ENCODE peak calls at places on chromosome 19, in four cellular contexts. K, T, H and Y are unnamed samples.

GRCh38 chr19:23817519-23817918 is 58.8 kb upstream of the ZNF681 start:
- DNase-seq in K (no peak), T (no peak), H (no peak), Y (no peak)

GRCh38 chr19:30076751-30077670 is 135.0 kb downstream of the URI1 start:
- DNase-seq in K (peak; percentile 41), T (no peak), H (peak; percentile 18), Y (no peak)

GRCh38 chr19:29683009-29683408 is 17.7 kb downstream of the PLEKHF1 start:
- DNase-seq in K (no peak), T (peak; percentile 75), H (no peak), Y (no peak)

GRCh38 chr19:7888145-7888825 is at the start of gene LRRC8E:
- DNase-seq in K (no peak), T (no peak), H (no peak), Y (no peak)

GRCh38 chr19:42286349-42287016 is 15.4 kb upstream of the PRR19 start:
- DNase-seq in K (peak; percentile 86), T (no peak), H (no peak), Y (no peak)

GRCh38 chr19:19538077-19538764 is at the start of gene CILP2:
- DNase-seq in K (no peak), T (no peak), H (no peak), Y (no peak)

GRCh38 chr19:58511353-58512208 is at the start of gene SLC27A5:
- DNase-seq in K (no peak), T (no peak), H (no peak), Y (no peak)

GRCh38 chr19:33290082-33290815 is 12.1 kb downstream of the CEBPA start:
- DNase-seq in K (no peak), T (no peak), H (peak; percentile 23), Y (no peak)

GRCh38 chr19:15418112-15418587 is 638 bp downstream of the AKAP8L start:
- DNase-seq in K (no peak), T (peak; percentile 39), H (no peak), Y (no peak)

GRCh38 chr19:33622809-33623511 is 1.2 kb downstream of the CHST8 start:
- DNase-seq in K (no peak), T (no peak), H (no peak), Y (no peak)

GRCh38 chr19:46924874-46925547 is 64.2 kb downstream of the ARHGAP35 start:
- DNase-seq in K (no peak), T (no peak), H (no peak), Y (no peak)

DNA sequence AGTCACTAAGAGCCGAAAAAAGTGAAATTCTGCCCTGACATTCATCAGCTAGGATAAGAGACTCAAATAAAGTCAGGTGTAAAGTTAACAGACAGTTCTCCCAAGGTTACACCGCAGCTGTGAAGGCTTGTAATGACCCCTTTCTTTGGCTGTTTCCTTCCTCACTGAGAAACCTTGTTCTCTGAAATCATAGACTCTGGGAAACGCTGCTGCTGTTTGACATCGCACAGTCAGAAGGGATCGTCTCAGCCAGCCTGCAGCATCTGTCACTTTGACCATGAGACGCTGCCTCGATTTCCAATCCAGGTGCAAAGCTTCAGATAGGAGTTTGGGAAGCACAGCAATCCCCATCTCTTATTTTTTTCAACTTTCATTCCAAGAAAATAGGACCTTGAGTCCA is 678 bp downstream of the BCAT2 start:
- DNase-seq in K (no peak), T (no peak), H (no peak), Y (no peak)
- H3K27ac ChIP-seq in K (peak overlapping the region; percentile 92), T (peak overlapping the region; percentile 79), H (peak overlapping the region; percentile 92), Y (no peak overlapping the region)

DNA sequence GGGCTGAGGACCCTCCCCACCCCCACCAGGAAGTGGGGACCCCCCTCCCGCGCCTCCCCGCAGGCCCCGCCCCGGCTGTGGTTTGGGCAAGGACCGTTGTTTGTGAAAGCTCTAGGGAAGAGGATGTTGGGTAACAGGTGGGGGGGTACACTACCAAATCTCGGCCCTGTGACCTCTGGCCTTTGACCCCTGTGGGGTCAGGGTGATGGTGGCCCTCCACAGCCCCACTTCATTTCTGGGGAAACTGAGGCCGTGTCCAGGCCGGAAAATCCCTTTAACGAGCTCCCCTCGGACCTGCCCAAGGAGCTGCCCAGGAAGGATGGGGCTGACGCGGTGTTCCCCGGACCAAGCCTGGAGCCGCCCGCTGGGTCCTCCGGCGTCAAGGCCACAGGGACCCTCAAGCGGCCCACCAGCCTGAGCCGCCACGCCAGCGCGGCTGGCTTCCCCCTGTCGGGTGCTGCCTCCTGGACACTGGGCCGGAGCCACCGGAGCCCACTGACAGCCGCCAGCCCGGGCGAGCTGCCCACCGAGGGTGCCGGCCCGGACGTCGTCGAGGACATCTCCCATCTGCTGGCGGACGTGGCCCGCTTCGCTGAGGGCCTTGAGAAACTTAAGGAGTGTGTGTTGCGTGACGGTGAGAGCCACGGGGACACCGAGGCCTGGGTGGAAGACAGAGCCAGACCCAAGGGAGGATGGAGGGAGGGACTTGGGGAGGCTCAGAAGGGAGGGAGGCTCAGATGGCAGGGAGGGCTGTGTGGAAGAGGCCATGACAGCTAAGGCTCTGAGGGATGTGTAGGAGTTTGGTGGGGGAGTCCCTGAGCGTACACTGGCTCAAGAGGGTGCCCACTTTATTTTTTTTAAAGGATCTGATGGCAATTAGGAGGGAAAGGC is 1.4 kb downstream of the ARHGAP45 start:
- DNase-seq in K (no peak), T (no peak), H (peak; percentile 87), Y (no peak)
- H3K27ac ChIP-seq in K (no peak overlapping the region), T (peak overlapping the region; percentile 32), H (no peak overlapping the region), Y (no peak overlapping the region)

GRCh38 chr19:50723069-50723468 is at the start of gene CLEC11A:
- DNase-seq in K (peak; percentile 77), T (no peak), H (peak; percentile 84), Y (no peak)
- H3K27ac ChIP-seq in K (no peak within 1 kb of the TSS), T (no peak within 1 kb of the TSS), H (peak within 1 kb of the TSS; percentile 72), Y (no peak within 1 kb of the TSS)

DNA sequence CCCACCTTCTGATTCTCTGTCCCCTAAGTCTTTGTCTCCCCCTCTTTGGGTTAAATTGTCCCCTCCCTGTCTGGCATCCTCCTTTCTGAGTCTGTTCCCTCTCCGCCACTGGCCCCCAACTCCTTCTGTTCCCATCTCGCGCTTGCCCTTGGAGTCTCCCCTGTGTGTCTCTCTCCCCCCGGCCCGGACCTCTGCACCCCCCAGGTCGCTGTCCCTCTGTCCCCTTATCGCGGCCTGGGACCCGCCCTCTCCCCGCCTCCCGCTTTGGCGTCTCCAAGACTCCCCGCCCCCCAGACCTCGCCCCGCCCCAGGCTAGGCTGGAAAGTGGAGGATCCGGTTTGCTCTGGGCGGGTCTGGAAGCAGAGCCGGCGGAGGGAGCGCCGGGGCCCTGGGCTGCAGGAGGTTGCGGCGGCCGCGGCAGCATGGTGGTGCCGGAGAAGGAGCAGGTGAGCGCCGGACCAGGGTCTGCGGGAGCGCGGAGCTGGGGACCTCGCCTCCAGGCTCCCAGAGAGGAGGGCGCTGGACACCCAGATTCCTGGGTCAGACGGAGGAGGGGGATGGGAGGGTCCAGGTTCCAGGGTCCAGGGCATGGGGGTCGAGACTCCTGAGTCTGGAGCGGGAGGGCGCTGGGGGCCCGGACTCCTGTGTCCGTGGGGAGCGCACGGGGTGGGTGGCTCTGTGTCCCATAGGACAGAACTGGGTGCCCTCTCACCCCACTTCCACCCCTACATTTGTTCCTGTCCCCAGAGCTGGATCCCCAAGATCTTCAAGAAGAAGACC is at the start of gene TRPM4:
- DNase-seq in K (peak; percentile 95), T (peak; percentile 38), H (peak; percentile 95), Y (no peak)
- H3K27ac ChIP-seq in K (peak within 1 kb of the TSS; percentile 94), T (peak within 1 kb of the TSS; percentile 46), H (peak within 1 kb of the TSS; percentile 95), Y (peak within 1 kb of the TSS; percentile 37)

GRCh38 chr19:13109361-13110098 is 6.9 kb upstream of the LYL1 start:
- DNase-seq in K (no peak), T (no peak), H (no peak), Y (no peak)

GRCh38 chr19:13115936-13116281 is 631 bp downstream of the TRMT1 start:
- DNase-seq in K (no peak), T (no peak), H (no peak), Y (no peak)

GRCh38 chr19:13110099-13110610 is 6.4 kb downstream of the TRMT1 start:
- DNase-seq in K (no peak), T (no peak), H (no peak), Y (no peak)

GRCh38 chr19:13116282-13117175 is at the start of gene TRMT1:
- DNase-seq in K (peak; percentile 94), T (peak; percentile 90), H (peak; percentile 94), Y (peak; percentile 94)

GRCh38 chr19:13112555-13112954 is 4.0 kb downstream of the TRMT1 start:
- DNase-seq in K (no peak), T (no peak), H (no peak), Y (no peak)
- H3K27ac ChIP-seq in K (no peak overlapping the region), T (no peak overlapping the region), H (no peak overlapping the region), Y (no peak overlapping the region)

GRCh38 chr19:53555352-53555751 is 17.4 kb downstream of the ZNF331 start:
- DNase-seq in K (no peak), T (no peak), H (no peak), Y (no peak)

GRCh38 chr19:53554804-53555203 is 16.9 kb downstream of the ZNF331 start:
- DNase-seq in K (no peak), T (no peak), H (no peak), Y (no peak)

GRCh38 chr19:53552001-53552721 is 14.2 kb downstream of the ZNF331 start:
- DNase-seq in K (no peak), T (no peak), H (no peak), Y (no peak)

GRCh38 chr19:53553865-53554791 is 16.2 kb downstream of the ZNF331 start:
- DNase-seq in K (peak; percentile 95), T (peak; percentile 76), H (peak; percentile 95), Y (peak; percentile 60)

DNA sequence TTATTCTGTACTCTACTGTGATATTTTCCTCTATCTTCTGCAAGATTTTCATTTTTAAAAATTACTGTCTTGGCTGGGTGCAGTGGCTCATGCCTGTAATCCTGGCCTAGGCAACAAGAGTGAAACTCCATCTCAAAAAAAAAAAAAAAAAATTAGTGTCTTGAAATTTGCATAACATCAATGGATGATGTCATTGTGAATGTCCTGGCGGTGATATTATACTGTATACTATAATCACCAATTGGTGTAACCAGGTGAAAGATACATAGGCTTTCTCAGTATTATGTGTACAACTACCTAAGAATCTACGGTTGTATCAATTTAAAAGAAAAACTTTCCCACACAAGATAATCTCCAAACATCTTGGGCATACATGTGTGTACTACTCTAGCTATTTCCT is 15.2 kb downstream of the ZNF331 start:
- DNase-seq in K (no peak), T (no peak), H (no peak), Y (no peak)
- H3K27ac ChIP-seq in K (no peak overlapping the region), T (no peak overlapping the region), H (no peak overlapping the region), Y (no peak overlapping the region)

DNA sequence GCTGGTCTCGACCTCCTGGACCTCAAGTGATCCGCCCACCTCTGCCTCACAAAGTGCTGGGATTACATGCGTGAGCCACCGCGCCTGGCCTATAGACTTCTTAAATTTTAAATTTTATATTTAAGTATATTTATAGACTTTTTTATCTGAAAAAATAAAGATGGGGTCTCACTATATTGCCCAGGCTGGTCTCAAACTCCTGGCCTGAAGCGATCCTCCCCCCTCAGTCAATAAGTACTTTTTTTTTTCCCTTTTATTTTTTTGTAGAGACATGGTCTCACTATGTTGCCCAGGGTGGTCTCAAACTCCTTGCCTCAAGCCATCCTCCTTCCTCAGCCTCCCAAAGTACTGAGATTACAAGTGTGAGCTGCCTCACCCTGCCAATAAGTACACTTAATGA is 1.9 kb downstream of the SERTAD1 start:
- DNase-seq in K (no peak), T (no peak), H (no peak), Y (no peak)
- H3K27ac ChIP-seq in K (peak overlapping the region; percentile 98), T (no peak overlapping the region), H (peak overlapping the region; percentile 100), Y (no peak overlapping the region)

DNA sequence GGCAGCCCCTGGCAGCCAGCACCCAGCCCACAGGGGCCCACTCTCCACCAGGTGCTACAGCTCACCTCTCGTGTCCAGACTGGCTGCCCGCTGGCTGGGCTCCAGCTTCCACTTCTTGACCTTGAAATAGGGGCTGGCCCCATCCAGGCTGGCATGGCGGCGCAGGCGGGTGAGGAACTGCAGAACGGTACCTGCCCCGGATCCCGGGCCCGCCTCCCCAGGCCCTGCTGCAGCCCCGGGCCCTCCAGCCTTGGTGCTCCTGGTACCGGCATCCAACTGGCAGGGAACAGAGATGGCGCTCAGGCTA is 4.5 kb downstream of the CBARP start:
- DNase-seq in K (no peak), T (no peak), H (no peak), Y (no peak)
- H3K27ac ChIP-seq in K (no peak overlapping the region), T (no peak overlapping the region), H (no peak overlapping the region), Y (no peak overlapping the region)